ENCODE peak calls at places on chromosomes 6 and 20, in nine cellular contexts. I is GM23248; K is A172; X is mucosa of gallbladder; A is astrocyte of the spinal cord; O is naive thymus-derived CD4-positive, alpha-beta T cell; C is SJSA1; N is nephron progenitor cell; G is activated naive CD4-positive, alpha-beta T cell. V is an unnamed sample.

GRCh38 chr6:14645221-14645620 is 527.6 kb downstream of the CD83 start:
- DNase-seq in O (no peak), A (no peak), C (no peak), X (no peak), G (no peak), I (no peak), N (no peak), K (no peak), V (no peak)

GRCh38 chr20:2767768-2768631 is 32.4 kb downstream of the CPXM1 start:
- DNase-seq in X (peak; percentile 38), I (peak; percentile 75), C (no peak), O (no peak), A (peak; percentile 63), K (peak; percentile 51), N (no peak), G (no peak), V (no peak)

GRCh38 chr6:114288696-114289095 is 54.1 kb downstream of the HS3ST5 start:
- DNase-seq in A (no peak), O (no peak), K (no peak), I (no peak), N (no peak), C (no peak), X (no peak), G (no peak), V (no peak)

GRCh38 chr20:10954137-10954840 is 280.5 kb upstream of the JAG1 start:
- DNase-seq in O (no peak), N (no peak), K (peak; percentile 10), A (peak; percentile 18), G (no peak), X (no peak), C (no peak), I (no peak), V (no peak)

GRCh38 chr6:12791371-12791770 is 74.8 kb downstream of the PHACTR1 start:
- DNase-seq in N (no peak), X (no peak), I (peak; percentile 75), C (no peak), K (no peak), G (no peak), O (no peak), A (no peak), V (no peak)

GRCh38 chr20:62685781-62686555 is 22.7 kb upstream of the NTSR1 start:
- DNase-seq in I (no peak), A (no peak), X (peak; percentile 68), G (peak; percentile 11), C (no peak), N (peak; percentile 40), K (no peak), O (no peak), V (no peak)

GRCh38 chr20:61805365-61805764 is 260.3 kb downstream of the TAF4 start:
- DNase-seq in I (no peak), K (no peak), G (no peak), O (no peak), X (no peak), C (no peak), A (no peak), N (no peak), V (no peak)

GRCh38 chr20:237479-237878 is 10.4 kb downstream of the DEFB129 start:
- DNase-seq in G (peak; percentile 3), A (no peak), K (no peak), O (peak; percentile 60), N (no peak), C (no peak), I (peak; percentile 1), X (no peak), V (no peak)

GRCh38 chr20:57629976-57630525 is 9.8 kb upstream of the ZBP1 start:
- DNase-seq in I (no peak), C (no peak), X (no peak), A (no peak), O (no peak), K (no peak), G (no peak), N (no peak), V (no peak)

GRCh38 chr6:161444464-161444863 is 170.6 kb upstream of the AGPAT4 start:
- DNase-seq in A (peak; percentile 76), I (peak; percentile 75), C (no peak), N (peak; percentile 16), G (no peak), O (no peak), K (no peak), X (peak; percentile 23), V (peak; percentile 7)

GRCh38 chr6:97459535-97459934 is 176.5 kb upstream of the MMS22L start:
- DNase-seq in N (no peak), G (no peak), C (no peak), K (no peak), A (no peak), X (no peak), O (no peak), I (no peak), V (no peak)

GRCh38 chr6:170210026-170210390 is 80.9 kb downstream of the DLL1 start:
- DNase-seq in C (no peak), X (peak; percentile 5), O (peak; percentile 15), K (no peak), G (no peak), I (no peak), A (no peak), N (no peak), V (no peak)

GRCh38 chr6:35663447-35664235 is 25.1 kb downstream of the FKBP5 start:
- DNase-seq in X (no peak), A (peak; percentile 83), O (no peak), N (no peak), G (no peak), K (peak; percentile 70), C (no peak), I (peak; percentile 86), V (no peak)

GRCh38 chr6:116165596-116165995 is 39.7 kb upstream of the COL10A1 start:
- DNase-seq in X (no peak), G (no peak), N (no peak), A (no peak), C (no peak), K (no peak), I (no peak), O (no peak), V (no peak)

GRCh38 chr6:107807186-107807585 is 16.9 kb downstream of the SCML4 start:
- DNase-seq in N (peak; percentile 12), A (no peak), K (no peak), G (no peak), I (no peak), O (no peak), C (no peak), X (no peak), V (no peak)

GRCh38 chr6:551405-551804 is 105.5 kb downstream of the HUS1B start:
- DNase-seq in C (peak; percentile 84), O (no peak), G (no peak), N (peak; percentile 32), I (peak; percentile 61), X (no peak), A (peak; percentile 42), K (peak; percentile 72), V (no peak)